ENCODE peak calls at places on chromosomes 11 and 22, in ten cellular contexts. Z, J, U, E, K, W, B, R, Y and V are unnamed samples.

GRCh38 chr22:49967333-49968241 is 7.0 kb downstream of the PIM3 start:
- DNase-seq in E (no peak), U (peak; percentile 28), W (no peak), K (peak; percentile 90), B (peak; percentile 8), J (no peak), Y (peak; percentile 36), Z (peak; percentile 60), R (peak; percentile 61), V (peak; percentile 69)

GRCh38 chr11:1194231-1194976 is 28.5 kb upstream of the MUC5B start:
- DNase-seq in J (no peak), K (peak; percentile 81), U (no peak), Z (no peak), R (no peak), B (no peak), Y (no peak), W (no peak), E (peak; percentile 84), V (no peak)

GRCh38 chr11:84089072-84090057 is 803.2 kb upstream of the CCDC90B start:
- DNase-seq in K (no peak), W (no peak), Z (peak; percentile 10), R (no peak), E (no peak), J (no peak), U (no peak), Y (no peak), B (no peak), V (peak; percentile 96)

GRCh38 chr22:46071451-46072029 is 78.8 kb upstream of the PPARA start:
- DNase-seq in U (peak; percentile 71), K (peak; percentile 99), R (peak; percentile 58), E (peak; percentile 96), J (peak; percentile 94), Z (peak; percentile 97), Y (no peak), B (no peak), W (peak; percentile 87), V (peak; percentile 93)

GRCh38 chr11:12177739-12178338 is 67.4 kb downstream of the MICAL2 start:
- DNase-seq in B (no peak), E (no peak), J (peak; percentile 53), U (no peak), Z (no peak), Y (no peak), W (no peak), K (peak; percentile 7), R (no peak), V (no peak)

GRCh38 chr11:10603721-10604297 is 35.3 kb upstream of the LYVE1 start:
- DNase-seq in E (no peak), R (no peak), K (no peak), B (no peak), Y (no peak), W (no peak), J (no peak), U (no peak), Z (no peak), V (no peak)

GRCh38 chr11:75277991-75278790 is 37.6 kb downstream of the TPBGL start:
- DNase-seq in Y (no peak), W (no peak), Z (no peak), U (no peak), E (no peak), B (no peak), K (peak; percentile 76), R (no peak), J (no peak), V (no peak)

GRCh38 chr22:49659924-49660315 is 167.8 kb downstream of the BRD1 start:
- DNase-seq in E (no peak), U (no peak), Z (no peak), W (no peak), J (no peak), Y (no peak), R (no peak), K (peak; percentile 81), B (no peak), V (no peak)

GRCh38 chr11:8309311-8309710 is 45.6 kb upstream of the LMO1 start:
- DNase-seq in E (no peak), B (no peak), Y (no peak), U (no peak), J (no peak), Z (no peak), K (no peak), R (no peak), W (no peak), V (no peak)

GRCh38 chr22:30636226-30637077 is 871 bp downstream of the SLC35E4 start:
- DNase-seq in W (no peak), E (no peak), K (peak; percentile 87), J (no peak), B (no peak), U (no peak), Z (no peak), R (peak; percentile 28), Y (no peak), V (peak; percentile 39)

GRCh38 chr11:86692746-86693145 is 20.3 kb upstream of the ME3 start:
- DNase-seq in K (no peak), E (no peak), W (no peak), U (no peak), Y (no peak), J (no peak), Z (no peak), B (no peak), R (no peak), V (no peak)

GRCh38 chr11:118068206-118068944 is 8.5 kb upstream of the TMPRSS4 start:
- DNase-seq in J (no peak), Y (no peak), B (no peak), U (no peak), Z (no peak), K (no peak), E (no peak), W (no peak), R (no peak), V (peak; percentile 58)

GRCh38 chr11:123251656-123252344 is 56.8 kb upstream of the CLMP start:
- DNase-seq in Y (no peak), U (no peak), R (no peak), Z (peak; percentile 88), W (no peak), K (no peak), B (no peak), J (peak; percentile 44), E (no peak), V (no peak)

GRCh38 chr22:28029201-28029948 is 110.3 kb upstream of the PITPNB start:
- DNase-seq in W (no peak), B (no peak), R (no peak), J (no peak), Y (no peak), E (peak; percentile 67), Z (peak; percentile 56), K (peak; percentile 83), U (no peak), V (no peak)

GRCh38 chr11:66046901-66047300 is 2.1 kb downstream of the GAL3ST3 start:
- DNase-seq in J (no peak), E (no peak), K (no peak), R (no peak), W (no peak), Z (no peak), B (no peak), U (no peak), Y (no peak), V (no peak)

GRCh38 chr11:87425391-87425790 is 387.7 kb downstream of the TMEM135 start:
- DNase-seq in U (no peak), Y (no peak), W (no peak), R (no peak), J (peak; percentile 11), E (no peak), B (no peak), Z (no peak), K (no peak), V (no peak)

GRCh38 chr22:49586873-49587272 is 240.8 kb downstream of the BRD1 start:
- DNase-seq in B (no peak), R (no peak), W (no peak), E (no peak), Z (no peak), U (no peak), K (no peak), J (no peak), Y (no peak), V (no peak)

GRCh38 chr11:4393209-4394196 is at the start of gene TRIM21:
- DNase-seq in U (peak; percentile 81), R (peak; percentile 82), Z (peak; percentile 88), E (peak; percentile 89), K (peak; percentile 95), J (peak; percentile 88), W (peak; percentile 83), B (peak; percentile 63), Y (peak; percentile 62), V (peak; percentile 74)

GRCh38 chr11:96299155-96299883 is 43.7 kb downstream of the MAML2 start:
- DNase-seq in Y (no peak), K (peak; percentile 81), R (no peak), B (no peak), W (no peak), J (no peak), E (no peak), Z (no peak), U (no peak), V (no peak)

GRCh38 chr22:18035740-18036139 is 11.4 kb upstream of the MICAL3 start:
- DNase-seq in Z (peak; percentile 46), W (no peak), J (peak; percentile 68), R (no peak), K (no peak), U (no peak), B (no peak), E (no peak), Y (no peak), V (no peak)

GRCh38 chr22:25069758-25070461 is 117.4 kb downstream of the KIAA1671 start:
- DNase-seq in Y (no peak), E (no peak), Z (peak; percentile 21), K (no peak), R (no peak), B (no peak), U (no peak), J (no peak), W (no peak), V (no peak)

GRCh38 chr11:67178878-67179277 is 59.8 kb downstream of the KDM2A start:
- DNase-seq in K (no peak), R (no peak), W (no peak), U (no peak), Y (no peak), E (no peak), J (peak; percentile 74), Z (peak; percentile 37), B (no peak), V (no peak)

GRCh38 chr11:76621866-76622265 is 48.7 kb downstream of the LRRC32 start:
- DNase-seq in Z (peak; percentile 71), E (no peak), Y (no peak), W (no peak), K (peak; percentile 83), J (no peak), R (no peak), B (no peak), U (no peak), V (no peak)

GRCh38 chr11:28697920-28698827 is 590.0 kb downstream of the METTL15 start:
- DNase-seq in B (peak; percentile 70), J (peak; percentile 53), K (peak; percentile 86), U (no peak), R (no peak), E (peak; percentile 84), Z (peak; percentile 74), Y (peak; percentile 27), W (peak; percentile 58), V (peak; percentile 11)